ENCODE peak calls at places on chromosomes 5 and 9, in four cellular contexts. I is stimulated activated CD8-positive, alpha-beta memory T cell treated with anti-CD3 and anti-CD28 coated beads, Interleukin-7, amount 100 ng/mL, for 24 hours; L is iPS-NIHi11; Q is stimulated activated CD4-positive, alpha-beta T cell treated with anti-CD3 and anti-CD28 coated beads, Interleukin-4, amount 100 ng/mL, for 1 hour. U is an unnamed sample.

GRCh38 chr9:71036501-71036900 is 84.9 kb downstream of the TRPM3 start:
- DNase-seq in Q (no peak), I (no peak), L (peak), U (no peak)

GRCh38 chr9:131018621-131019020 is 9.6 kb downstream of the LAMC3 start:
- DNase-seq in I (no peak), L (peak), Q (no peak), U (no peak)

GRCh38 chr9:111108946-111109345 is 70.7 kb upstream of the LPAR1 start:
- DNase-seq in I (no peak), L (no peak), Q (no peak), U (no peak)

GRCh38 chr5:139649082-139649991 is 1.2 kb downstream of the CXXC5 start:
- DNase-seq in L (peak), I (no peak), Q (no peak), U (no peak)

GRCh38 chr5:67156976-67157583 is 39.5 kb downstream of the CD180 start:
- DNase-seq in L (peak), Q (peak), I (no peak), U (no peak)

GRCh38 chr9:4755026-4755609 is 14.1 kb upstream of the AK3 start:
- DNase-seq in I (no peak), L (no peak), Q (no peak), U (no peak)

GRCh38 chr5:132434813-132435286 is 55.7 kb downstream of the IRF1 start:
- DNase-seq in Q (no peak), I (no peak), L (no peak), U (no peak)

GRCh38 chr5:102627311-102627710 is 127.8 kb upstream of the PAM start:
- DNase-seq in L (no peak), Q (no peak), I (no peak), U (no peak)

GRCh38 chr9:125747053-125747764 is at the start of gene PBX3:
- DNase-seq in L (peak), Q (peak), I (no peak), U (no peak)

GRCh38 chr5:77881528-77881927 is 105.4 kb upstream of the TBCA start:
- DNase-seq in L (no peak), Q (no peak), I (no peak), U (no peak)

GRCh38 chr5:127878174-127878750 is 175.1 kb downstream of the CCDC192 start:
- DNase-seq in Q (no peak), I (no peak), L (peak), U (no peak)

GRCh38 chr9:117121331-117121730 is 293.5 kb downstream of the ASTN2 start:
- DNase-seq in Q (no peak), L (no peak), I (no peak), U (no peak)

GRCh38 chr9:25427290-25427689 is 251.0 kb downstream of the TUSC1 start:
- DNase-seq in I (no peak), L (no peak), Q (no peak), U (no peak)

GRCh38 chr5:172798422-172799215 is 27.6 kb upstream of the DUSP1 start:
- DNase-seq in I (no peak), Q (no peak), L (no peak), U (no peak)

GRCh38 chr9:131181091-131181681 is 55.8 kb downstream of the NUP214 start:
- DNase-seq in L (no peak), I (no peak), Q (no peak), U (no peak)

GRCh38 chr9:79382468-79382867 is 189.3 kb upstream of the TLE4 start:
- DNase-seq in I (no peak), L (no peak), Q (no peak), U (no peak)

GRCh38 chr9:68894502-68894901 is 119.4 kb downstream of the PRKACG start:
- DNase-seq in L (no peak), I (no peak), Q (no peak), U (no peak)

GRCh38 chr5:27821681-27822080 is 783.3 kb upstream of the CDH9 start:
- DNase-seq in Q (no peak), L (no peak), I (no peak), U (no peak)

GRCh38 chr5:126829098-126829497 is 52.2 kb downstream of the LMNB1 start:
- DNase-seq in I (no peak), L (no peak), Q (no peak), U (no peak)

GRCh38 chr5:1110930-1111726 is 735 bp downstream of the SLC12A7 start:
- DNase-seq in L (peak), I (no peak), Q (peak), U (no peak)

GRCh38 chr9:95027914-95028854 is 289.3 kb downstream of the FANCC start:
- DNase-seq in Q (no peak), L (no peak), I (no peak), U (no peak)

GRCh38 chr5:154758977-154759376 is 3.8 kb downstream of the LARP1 start:
- DNase-seq in Q (no peak), I (no peak), L (no peak), U (no peak)

GRCh38 chr5:142432369-142432863 is 107.6 kb upstream of the SPRY4 start:
- DNase-seq in L (peak), I (no peak), Q (peak), U (no peak)

GRCh38 chr9:130682490-130683121 is 11.0 kb upstream of the EXOSC2 start:
- DNase-seq in Q (peak), I (no peak), L (peak), U (peak)

GRCh38 chr5:111697881-111698757 is 58.9 kb downstream of the NREP start:
- DNase-seq in Q (no peak), I (no peak), L (peak), U (no peak)

GRCh38 chr5:133370904-133371303 is 241.4 kb downstream of the FSTL4 start:
- DNase-seq in L (no peak), Q (no peak), I (no peak), U (no peak)

GRCh38 chr5:58094031-58094430 is 365.9 kb downstream of the PLK2 start:
- DNase-seq in Q (no peak), I (no peak), L (no peak), U (no peak)

GRCh38 chr5:10913846-10914245 is 152.8 kb upstream of the DAP start:
- DNase-seq in I (no peak), Q (no peak), L (no peak), U (no peak)

GRCh38 chr5:13346401-13346800 is 598.1 kb downstream of the DNAH5 start:
- DNase-seq in L (no peak), Q (no peak), I (no peak), U (no peak)

GRCh38 chr5:40860711-40861110 is 19.5 kb downstream of the CARD6 start:
- DNase-seq in L (no peak), Q (no peak), I (no peak), U (no peak)

GRCh38 chr9:38687389-38687842 is 32.5 kb downstream of the FAM240B start:
- DNase-seq in L (no peak), I (no peak), Q (peak), U (no peak)

GRCh38 chr5:168468836-168469235 is 17.4 kb upstream of the RARS1 start:
- DNase-seq in I (no peak), Q (no peak), L (no peak), U (no peak)

GRCh38 chr5:38672059-38672791 is 115.8 kb upstream of the LIFR start:
- DNase-seq in I (no peak), L (no peak), Q (no peak), U (no peak)

GRCh38 chr5:45454114-45454513 is 242.1 kb downstream of the HCN1 start:
- DNase-seq in I (no peak), Q (no peak), L (peak), U (no peak)

GRCh38 chr5:61614606-61615005 is 282.5 kb downstream of the ZSWIM6 start:
- DNase-seq in L (no peak), Q (no peak), I (no peak), U (no peak)

GRCh38 chr5:61386062-61386800 is 54.2 kb downstream of the ZSWIM6 start:
- DNase-seq in L (no peak), I (no peak), Q (no peak), U (no peak)

GRCh38 chr9:121902483-121903135 is 190.5 kb downstream of the TTLL11 start:
- DNase-seq in L (no peak), I (no peak), Q (no peak), U (no peak)

GRCh38 chr9:31597977-31598376 is 786.5 kb upstream of the ACO1 start:
- DNase-seq in I (no peak), Q (no peak), L (peak), U (no peak)

U was measured in omental fat pad.